ENCODE peak calls at places on chromosomes 13 and 19, in four cellular contexts. Y is T1000, R is COR-L47, T is hepatic stellate cell. K is an unnamed sample.

GRCh38 chr13:113646376-113646775 is 11.6 kb downstream of the ATP4B start:
- DNase-seq in Y (no peak), R (peak), T (no peak), K (no peak)

GRCh38 chr19:30637926-30638325 is 265.7 kb downstream of the ZNF536 start:
- DNase-seq in Y (no peak), R (no peak), T (no peak), K (no peak)

GRCh38 chr13:112790735-112791641 is 101.2 kb downstream of the ATP11A start:
- DNase-seq in Y (no peak), R (no peak), T (no peak), K (no peak)

GRCh38 chr19:10583021-10583776 is 3.9 kb downstream of the AP1M2 start:
- DNase-seq in Y (no peak), R (no peak), T (no peak), K (no peak)

GRCh38 chr13:71149498-71150363 is 717.3 kb downstream of the DACH1 start:
- DNase-seq in Y (no peak), R (peak), T (no peak), K (no peak)

GRCh38 chr19:16342002-16342715 is 17.5 kb downstream of the KLF2 start:
- DNase-seq in Y (no peak), R (no peak), T (no peak), K (peak)

GRCh38 chr19:44948763-44949374 is 3.0 kb downstream of the APOC2 start:
- DNase-seq in Y (no peak), R (no peak), T (no peak), K (no peak)

GRCh38 chr13:47831265-47831664 is 169.8 kb downstream of the SUCLA2 start:
- DNase-seq in Y (no peak), R (no peak), T (no peak), K (no peak)

K was measured in Kasumi-1.